ENCODE peak calls at places on chromosomes 2 and 18, in six cellular contexts. X is fibroblast of lung, Y is sigmoid colon, R is adrenal gland, F is upper lobe of right lung, B is heart left ventricle. U is an unnamed sample.

GRCh38 chr2:232482301-232483238 is 5.1 kb downstream of the ECEL1 start:
- DNase-seq in R (no peak), Y (peak; percentile 62), B (no peak), F (peak; percentile 55), X (no peak), U (no peak)

GRCh38 chr18:22465859-22466602 is 48.3 kb upstream of the CTAGE1 start:
- DNase-seq in Y (peak; percentile 70), X (peak; percentile 95), R (peak; percentile 53), B (peak; percentile 51), F (no peak), U (no peak)

GRCh38 chr2:105143467-105144127 is 97.9 kb upstream of the GPR45 start:
- DNase-seq in X (no peak), Y (no peak), F (no peak), R (no peak), B (no peak), U (peak; percentile 78)

GRCh38 chr2:85288244-85288725 is 39.5 kb downstream of the TGOLN2 start:
- DNase-seq in F (no peak), B (no peak), R (no peak), Y (no peak), X (no peak), U (no peak)

GRCh38 chr2:71935291-71935848 is 212.3 kb downstream of the CYP26B1 start:
- DNase-seq in X (peak; percentile 15), Y (peak; percentile 91), B (no peak), R (no peak), F (peak; percentile 56), U (no peak)

GRCh38 chr18:62258606-62259005 is 66.5 kb upstream of the TNFRSF11A start:
- DNase-seq in B (no peak), Y (no peak), F (no peak), X (no peak), R (no peak), U (no peak)

GRCh38 chr18:66473882-66474281 is 130.0 kb downstream of the CDH19 start:
- DNase-seq in F (no peak), B (no peak), R (no peak), X (no peak), Y (no peak), U (no peak)

GRCh38 chr2:109614715-109615636 is 812 bp downstream of the SOWAHC start:
- DNase-seq in B (peak; percentile 28), F (peak; percentile 77), X (no peak), Y (peak; percentile 71), R (peak; percentile 42), U (no peak)

GRCh38 chr2:172376505-172377125 is 50.8 kb upstream of the ITGA6 start:
- DNase-seq in F (no peak), X (peak; percentile 43), B (no peak), R (no peak), Y (no peak), U (no peak)

GRCh38 chr18:49101230-49101629 is 150.5 kb upstream of the SMAD7 start:
- DNase-seq in F (no peak), Y (no peak), X (no peak), B (no peak), R (no peak), U (no peak)

GRCh38 chr2:196830701-196831100 is 21.5 kb upstream of the C2orf66 start:
- DNase-seq in F (no peak), X (no peak), R (no peak), B (no peak), Y (no peak), U (no peak)

GRCh38 chr2:227132986-227133385 is 31.0 kb downstream of the COL4A4 start:
- DNase-seq in X (no peak), F (no peak), Y (no peak), R (no peak), B (no peak), U (no peak)

GRCh38 chr2:104790100-104790811 is 63.7 kb upstream of the POU3F3 start:
- DNase-seq in R (no peak), X (no peak), F (no peak), B (no peak), Y (no peak), U (no peak)

GRCh38 chr2:178891265-178891958 is 84.2 kb upstream of the TTN start:
- DNase-seq in R (peak; percentile 67), X (peak; percentile 82), B (peak; percentile 63), Y (no peak), F (no peak), U (peak; percentile 87)

GRCh38 chr2:105541189-105542050 is 142.6 kb upstream of the FHL2 start:
- DNase-seq in B (peak; percentile 4), X (no peak), F (no peak), R (no peak), Y (no peak), U (no peak)

GRCh38 chr18:449374-449773 is 51.1 kb downstream of the COLEC12 start:
- DNase-seq in F (peak; percentile 77), R (no peak), X (no peak), B (no peak), Y (no peak), U (no peak)

GRCh38 chr2:98730053-98730850 is 680 bp downstream of the MGAT4A start:
- DNase-seq in Y (peak; percentile 75), R (peak; percentile 46), B (peak; percentile 56), F (peak; percentile 72), X (no peak), U (peak; percentile 39)

GRCh38 chr2:177169810-177170514 is 42.6 kb upstream of the HNRNPA3 start:
- DNase-seq in X (no peak), R (no peak), Y (no peak), F (peak; percentile 80), B (no peak), U (peak; percentile 77)

GRCh38 chr2:177784449-177784845 is 288.1 kb downstream of the PDE11A start:
- DNase-seq in X (peak; percentile 79), Y (no peak), R (no peak), B (no peak), F (no peak), U (no peak)

GRCh38 chr2:67797801-67798535 is 264.8 kb downstream of the C1D start:
- DNase-seq in B (no peak), F (no peak), X (peak; percentile 65), R (no peak), Y (no peak), U (peak; percentile 16)

GRCh38 chr2:201852878-201853415 is 46.6 kb downstream of the CDK15 start:
- DNase-seq in R (no peak), X (peak; percentile 31), F (no peak), B (no peak), Y (no peak), U (peak; percentile 11)

GRCh38 chr2:152920846-152921245 is 202.4 kb downstream of the ARL6IP6 start:
- DNase-seq in Y (peak; percentile 66), X (no peak), R (no peak), B (no peak), F (no peak), U (no peak)

GRCh38 chr2:152826880-152827279 is 108.5 kb downstream of the ARL6IP6 start:
- DNase-seq in F (no peak), R (peak; percentile 61), Y (no peak), X (no peak), B (no peak), U (no peak)

GRCh38 chr2:29450823-29451222 is 335.6 kb downstream of the CLIP4 start:
- DNase-seq in R (no peak), B (no peak), Y (no peak), X (no peak), F (no peak), U (no peak)

GRCh38 chr2:32453242-32454062 is 96.6 kb downstream of the BIRC6 start:
- DNase-seq in Y (no peak), B (no peak), X (peak; percentile 26), F (no peak), R (no peak), U (no peak)

GRCh38 chr2:98140210-98140609 is 53.2 kb downstream of the VWA3B start:
- DNase-seq in R (no peak), B (peak; percentile 66), F (no peak), X (no peak), Y (no peak), U (no peak)

GRCh38 chr2:1774929-1775328 is 30.6 kb upstream of the PXDN start:
- DNase-seq in B (no peak), R (no peak), X (no peak), Y (no peak), F (no peak), U (no peak)

GRCh38 chr18:69567813-69568488 is 167.3 kb downstream of the DOK6 start:
- DNase-seq in F (no peak), B (no peak), R (no peak), X (no peak), Y (no peak), U (no peak)

GRCh38 chr2:212863185-212863588 is 288.2 kb downstream of the IKZF2 start:
- DNase-seq in F (peak; percentile 42), X (peak; percentile 38), Y (no peak), R (no peak), B (no peak), U (peak; percentile 19)

GRCh38 chr18:50397023-50397422 is 22.2 kb downstream of the SKA1 start:
- DNase-seq in B (no peak), F (no peak), Y (no peak), R (no peak), X (no peak), U (no peak)

DNA sequence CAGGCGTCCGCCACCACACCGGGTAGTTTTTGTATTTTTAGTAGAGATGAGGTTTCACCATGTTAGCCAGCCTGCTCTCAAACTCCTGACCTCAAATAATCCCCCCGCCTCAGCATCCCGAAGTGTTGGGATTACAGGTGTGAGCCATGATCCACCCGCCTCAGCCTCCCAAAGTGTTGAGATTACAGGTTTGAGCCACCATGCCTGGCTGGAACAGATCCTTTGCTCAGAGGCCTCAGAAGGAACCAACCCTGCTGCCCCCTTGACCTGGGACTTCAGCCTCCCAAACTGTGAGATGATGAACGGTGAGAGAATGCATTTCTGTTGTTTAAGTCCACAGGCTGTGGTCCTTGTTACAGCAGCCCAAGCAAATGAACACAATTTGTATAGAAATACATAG is 67.0 kb downstream of the NCAPH start:
- DNase-seq in F (peak; percentile 22), Y (no peak), R (peak; percentile 3), B (no peak), X (no peak), U (no peak)
- H3K27me3 ChIP-seq in F (no peaks in the 10 kb centered on the region), Y (no peaks in the 10 kb centered on the region), R (no peaks in the 10 kb centered on the region), B (no peaks in the 10 kb centered on the region), X (peaks cover 8% of the 10 kb centered on the region), U (no peaks in the 10 kb centered on the region)

GRCh38 chr2:173999272-173999671 is 34.1 kb upstream of the SP3 start:
- DNase-seq in X (no peak), B (peak; percentile 34), Y (peak; percentile 73), R (no peak), F (no peak), U (no peak)
- H3K4me1 ChIP-seq in X (peaks cover 2% of the 10 kb centered on the region), B (peaks cover 39% of the 10 kb centered on the region), Y (peaks cover 36% of the 10 kb centered on the region), R (no peaks in the 10 kb centered on the region), F (peaks cover 12% of the 10 kb centered on the region), U (no peaks in the 10 kb centered on the region)

GRCh38 chr2:128736046-128736688 is 417.5 kb upstream of the HS6ST1 start:
- DNase-seq in X (no peak), Y (no peak), B (no peak), F (no peak), R (no peak), U (no peak)
- H3K4me3 ChIP-seq in X (no peak overlapping the region), Y (peak overlapping the region; percentile 12), B (peak overlapping the region; percentile 40), F (peak overlapping the region; percentile 31), R (no peak overlapping the region), U (no peak overlapping the region)

DNA sequence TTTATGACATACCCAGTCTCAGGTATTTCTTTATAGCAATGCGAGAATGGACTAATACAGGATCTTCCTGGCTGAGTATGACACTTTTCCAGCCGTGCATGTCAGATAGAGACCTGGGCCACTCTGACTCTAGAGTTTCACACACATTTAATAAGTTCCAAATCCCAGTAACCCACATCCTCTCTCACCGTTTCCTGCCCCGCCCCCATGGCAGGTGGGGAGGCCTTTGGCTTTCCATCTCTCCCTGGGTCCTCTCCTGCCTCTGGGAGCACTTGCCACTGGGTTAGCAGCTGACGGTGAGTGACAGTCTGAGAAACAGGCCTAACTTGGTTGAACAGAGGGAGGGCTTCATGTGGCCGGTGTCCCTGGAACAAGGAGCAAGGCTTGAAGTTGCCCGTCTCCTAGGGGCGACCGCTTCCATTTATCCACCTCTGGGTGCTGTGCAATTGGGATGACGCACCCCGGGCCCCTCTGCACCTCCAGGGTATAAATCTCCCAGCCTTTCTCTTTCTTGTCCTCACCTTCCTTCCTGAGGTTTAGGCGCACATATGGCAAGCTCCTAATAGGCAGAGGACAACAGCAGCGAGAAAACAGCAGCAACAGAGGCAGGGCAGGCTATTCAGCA is 152.7 kb upstream of the HDAC4 start:
- DNase-seq in X (no peak), B (no peak), F (peak; percentile 35), R (no peak), Y (peak; percentile 42), U (no peak)
- H3K27me3 ChIP-seq in X (no peaks in the 10 kb centered on the region), B (no peaks in the 10 kb centered on the region), F (no peaks in the 10 kb centered on the region), R (no peaks in the 10 kb centered on the region), Y (no peaks in the 10 kb centered on the region), U (peaks cover 3% of the 10 kb centered on the region)